ENCODE peak calls at places on chromosome 10, in six cellular contexts. Z is CD8-positive, alpha-beta memory T cell; I is endothelial cell; F is epithelial cell of prostate; R is AG09309; M is activated effector memory CD4-positive, alpha-beta T cell treated with anti-CD3 and anti-CD28 coated beads, Interleukin-2, amount 50 U/mL, for 16 hours. L is an unnamed sample.

GRCh38 chr10:14416308-14416700 is 85.6 kb upstream of the FRMD4A start:
- DNase-seq in Z (no peak), I (no peak), F (no peak), R (no peak), M (no peak), L (no peak)

GRCh38 chr10:35194906-35195305 is 68.3 kb downstream of the CREM start:
- DNase-seq in Z (peak; percentile 10), I (no peak), F (no peak), R (no peak), M (peak; percentile 69), L (no peak)

GRCh38 chr10:91613411-91614253 is 19.2 kb downstream of the PPP1R3C start:
- DNase-seq in Z (no peak), I (no peak), F (peak; percentile 78), R (peak; percentile 100), M (no peak), L (no peak)

GRCh38 chr10:128044186-128044585 is 82.0 kb downstream of the MKI67 start:
- DNase-seq in Z (no peak), I (no peak), F (no peak), R (no peak), M (no peak), L (no peak)

GRCh38 chr10:125159486-125159931 is 854 bp downstream of the CTBP2 start:
- DNase-seq in Z (no peak), I (peak; percentile 24), F (no peak), R (no peak), M (no peak), L (no peak)

GRCh38 chr10:11345224-11346054 is 266.0 kb downstream of the USP6NL start:
- DNase-seq in Z (no peak), I (peak; percentile 41), F (peak; percentile 67), R (no peak), M (no peak), L (no peak)

GRCh38 chr10:125953778-125954385 is 57.5 kb downstream of the FANK1 start:
- DNase-seq in Z (no peak), I (no peak), F (no peak), R (no peak), M (no peak), L (no peak)

GRCh38 chr10:25467861-25468260 is 293.1 kb downstream of the GPR158 start:
- DNase-seq in Z (no peak), I (no peak), F (no peak), R (no peak), M (no peak), L (no peak)

GRCh38 chr10:101161494-101162299 is 30.6 kb downstream of the TLX1 start:
- DNase-seq in Z (peak; percentile 55), I (peak; percentile 79), F (peak; percentile 12), R (peak; percentile 25), M (peak; percentile 89), L (peak; percentile 74)

GRCh38 chr10:116669080-116669479 is 48.3 kb downstream of the PNLIPRP2 start:
- DNase-seq in Z (no peak), I (no peak), F (no peak), R (no peak), M (no peak), L (no peak)

GRCh38 chr10:109698888-109699685 is 224.2 kb downstream of the XPNPEP1 start:
- DNase-seq in Z (no peak), I (no peak), F (no peak), R (no peak), M (no peak), L (no peak)

GRCh38 chr10:32958992-32959703 is 1.1 kb upstream of the ITGB1 start:
- DNase-seq in Z (no peak), I (no peak), F (no peak), R (no peak), M (no peak), L (peak; percentile 38)

GRCh38 chr10:2111936-2112335 is 374.6 kb upstream of the ADARB2 start:
- DNase-seq in Z (no peak), I (no peak), F (peak; percentile 58), R (no peak), M (no peak), L (no peak)

GRCh38 chr10:114061794-114062193 is 18.1 kb downstream of the ADRB1 start:
- DNase-seq in Z (no peak), I (no peak), F (no peak), R (no peak), M (no peak), L (no peak)

GRCh38 chr10:18822156-18822555 is 162.9 kb downstream of the ARL5B start:
- DNase-seq in Z (no peak), I (peak; percentile 51), F (no peak), R (no peak), M (no peak), L (no peak)

GRCh38 chr10:118447478-118447877 is 105.4 kb upstream of the FAM204A start:
- DNase-seq in Z (no peak), I (no peak), F (no peak), R (no peak), M (no peak), L (no peak)

GRCh38 chr10:111831058-111831457 is 352.5 kb downstream of the GPAM start:
- DNase-seq in Z (no peak), I (no peak), F (no peak), R (no peak), M (no peak), L (no peak)

GRCh38 chr10:8297951-8298350 is 243.5 kb downstream of the GATA3 start:
- DNase-seq in Z (no peak), I (no peak), F (no peak), R (no peak), M (no peak), L (no peak)

GRCh38 chr10:29642996-29643395 is 8.2 kb upstream of the SVIL start:
- DNase-seq in Z (no peak), I (no peak), F (no peak), R (no peak), M (no peak), L (no peak)

GRCh38 chr10:113666682-113667252 is 2.9 kb upstream of the NRAP start:
- DNase-seq in Z (no peak), I (no peak), F (no peak), R (no peak), M (no peak), L (no peak)

GRCh38 chr10:10785627-10786333 is 231.9 kb upstream of the CELF2 start:
- DNase-seq in Z (no peak), I (no peak), F (no peak), R (no peak), M (no peak), L (no peak)

GRCh38 chr10:63819753-63820347 is 298.6 kb downstream of the REEP3 start:
- DNase-seq in Z (no peak), I (peak; percentile 74), F (no peak), R (peak; percentile 44), M (peak; percentile 64), L (peak; percentile 50)

GRCh38 chr10:71981024-71981867 is 17.1 kb downstream of the CHST3 start:
- DNase-seq in Z (no peak), I (no peak), F (no peak), R (no peak), M (no peak), L (no peak)

GRCh38 chr10:60827791-60828488 is 49.7 kb downstream of the CDK1 start:
- DNase-seq in Z (no peak), I (peak; percentile 18), F (no peak), R (no peak), M (no peak), L (no peak)

GRCh38 chr10:108904163-108904878 is 1019.0 kb downstream of the XPNPEP1 start:
- DNase-seq in Z (no peak), I (no peak), F (no peak), R (no peak), M (no peak), L (peak; percentile 4)

GRCh38 chr10:37552881-37553280 is 304.5 kb downstream of the ZNF248 start:
- DNase-seq in Z (no peak), I (no peak), F (no peak), R (no peak), M (no peak), L (no peak)

GRCh38 chr10:133164816-133165555 is 5.0 kb downstream of the KNDC1 start:
- DNase-seq in Z (no peak), I (no peak), F (no peak), R (no peak), M (peak; percentile 59), L (no peak)

GRCh38 chr10:94997763-94998174 is 59.3 kb downstream of the CYP2C9 start:
- DNase-seq in Z (no peak), I (no peak), F (no peak), R (no peak), M (no peak), L (no peak)

GRCh38 chr10:88555190-88555894 is 27.8 kb downstream of the RNLS start:
- DNase-seq in Z (no peak), I (no peak), F (no peak), R (no peak), M (no peak), L (no peak)

GRCh38 chr10:43595739-43596298 is 10.4 kb upstream of the ZNF485 start:
- DNase-seq in Z (no peak), I (no peak), F (no peak), R (no peak), M (no peak), L (no peak)

L was measured in NCI-H1694 treated with DMSO at 0.1 percent for 48 hours.